ENCODE peak calls at places on chromosomes 5 and 9, in nine cellular contexts. One of them, this sample, is unnamed.

GRCh38 chr9:129111762-129112151 is 542 bp downstream of the PTPA start:
- DNase-seq in WTC11: peak
- DNase-seq in activated naive CD8-positive, alpha-beta T cell treated with anti-CD3 and anti-CD28 coated beads, Interleukin-2, amount 50 U/mL, for 24 hours: peak
- DNase-seq in HEK293T: peak
- DNase-seq in iPS DF 19.7: no peak
- DNase-seq in sigmoid colon: no peak
- DNase-seq in Right ventricle myocardium superior: peak
- DNase-seq in Ammon's horn: peak
- DNase-seq in A172: peak
- DNase-seq in this sample: no peak

GRCh38 chr5:113123563-113123962 is 147.0 kb downstream of the DCP2 start:
- DNase-seq in WTC11: no peak
- DNase-seq in activated naive CD8-positive, alpha-beta T cell treated with anti-CD3 and anti-CD28 coated beads, Interleukin-2, amount 50 U/mL, for 24 hours: no peak
- DNase-seq in HEK293T: peak
- DNase-seq in iPS DF 19.7: peak
- DNase-seq in sigmoid colon: no peak
- DNase-seq in Right ventricle myocardium superior: no peak
- DNase-seq in Ammon's horn: no peak
- DNase-seq in A172: peak
- DNase-seq in this sample: no peak

GRCh38 chr9:19381656-19382055 is 1.6 kb upstream of the RPS6 start:
- DNase-seq in WTC11: no peak
- DNase-seq in activated naive CD8-positive, alpha-beta T cell treated with anti-CD3 and anti-CD28 coated beads, Interleukin-2, amount 50 U/mL, for 24 hours: no peak
- DNase-seq in HEK293T: no peak
- DNase-seq in iPS DF 19.7: no peak
- DNase-seq in sigmoid colon: no peak
- DNase-seq in Right ventricle myocardium superior: no peak
- DNase-seq in Ammon's horn: no peak
- DNase-seq in A172: no peak
- DNase-seq in this sample: no peak

GRCh38 chr5:76544268-76544926 is 78.8 kb downstream of the F2RL2 start:
- DNase-seq in WTC11: peak
- DNase-seq in activated naive CD8-positive, alpha-beta T cell treated with anti-CD3 and anti-CD28 coated beads, Interleukin-2, amount 50 U/mL, for 24 hours: peak
- DNase-seq in HEK293T: peak
- DNase-seq in iPS DF 19.7: no peak
- DNase-seq in sigmoid colon: no peak
- DNase-seq in Right ventricle myocardium superior: no peak
- DNase-seq in Ammon's horn: peak
- DNase-seq in A172: peak
- DNase-seq in this sample: peak

GRCh38 chr5:42015681-42016080 is 90.6 kb downstream of the FBXO4 start:
- DNase-seq in WTC11: no peak
- DNase-seq in activated naive CD8-positive, alpha-beta T cell treated with anti-CD3 and anti-CD28 coated beads, Interleukin-2, amount 50 U/mL, for 24 hours: no peak
- DNase-seq in HEK293T: no peak
- DNase-seq in iPS DF 19.7: no peak
- DNase-seq in sigmoid colon: no peak
- DNase-seq in Right ventricle myocardium superior: no peak
- DNase-seq in Ammon's horn: no peak
- DNase-seq in A172: no peak
- DNase-seq in this sample: no peak

GRCh38 chr9:88852794-88853193 is 138.5 kb upstream of the S1PR3 start:
- DNase-seq in WTC11: no peak
- DNase-seq in activated naive CD8-positive, alpha-beta T cell treated with anti-CD3 and anti-CD28 coated beads, Interleukin-2, amount 50 U/mL, for 24 hours: no peak
- DNase-seq in HEK293T: no peak
- DNase-seq in iPS DF 19.7: no peak
- DNase-seq in sigmoid colon: no peak
- DNase-seq in Right ventricle myocardium superior: no peak
- DNase-seq in Ammon's horn: no peak
- DNase-seq in A172: peak
- DNase-seq in this sample: no peak

GRCh38 chr9:109922617-109923260 is 142.7 kb downstream of the PALM2AKAP2 start:
- DNase-seq in WTC11: no peak
- DNase-seq in activated naive CD8-positive, alpha-beta T cell treated with anti-CD3 and anti-CD28 coated beads, Interleukin-2, amount 50 U/mL, for 24 hours: no peak
- DNase-seq in HEK293T: no peak
- DNase-seq in iPS DF 19.7: no peak
- DNase-seq in sigmoid colon: no peak
- DNase-seq in Right ventricle myocardium superior: no peak
- DNase-seq in Ammon's horn: no peak
- DNase-seq in A172: no peak
- DNase-seq in this sample: no peak

GRCh38 chr5:168089201-168089887 is 202.1 kb upstream of the WWC1 start:
- DNase-seq in WTC11: no peak
- DNase-seq in activated naive CD8-positive, alpha-beta T cell treated with anti-CD3 and anti-CD28 coated beads, Interleukin-2, amount 50 U/mL, for 24 hours: no peak
- DNase-seq in HEK293T: no peak
- DNase-seq in iPS DF 19.7: no peak
- DNase-seq in sigmoid colon: no peak
- DNase-seq in Right ventricle myocardium superior: no peak
- DNase-seq in Ammon's horn: no peak
- DNase-seq in A172: no peak
- DNase-seq in this sample: no peak

GRCh38 chr5:91469517-91470165 is 86.5 kb upstream of the ARRDC3 start:
- DNase-seq in WTC11: no peak
- DNase-seq in activated naive CD8-positive, alpha-beta T cell treated with anti-CD3 and anti-CD28 coated beads, Interleukin-2, amount 50 U/mL, for 24 hours: no peak
- DNase-seq in HEK293T: no peak
- DNase-seq in iPS DF 19.7: no peak
- DNase-seq in sigmoid colon: no peak
- DNase-seq in Right ventricle myocardium superior: no peak
- DNase-seq in Ammon's horn: peak
- DNase-seq in A172: peak
- DNase-seq in this sample: no peak

GRCh38 chr5:139636207-139636792 is 11.8 kb upstream of the CXXC5 start:
- DNase-seq in WTC11: no peak
- DNase-seq in activated naive CD8-positive, alpha-beta T cell treated with anti-CD3 and anti-CD28 coated beads, Interleukin-2, amount 50 U/mL, for 24 hours: peak
- DNase-seq in HEK293T: no peak
- DNase-seq in iPS DF 19.7: no peak
- DNase-seq in sigmoid colon: no peak
- DNase-seq in Right ventricle myocardium superior: no peak
- DNase-seq in Ammon's horn: no peak
- DNase-seq in A172: no peak
- DNase-seq in this sample: peak

GRCh38 chr5:74673011-74673790 is 11.8 kb upstream of the HEXB start:
- DNase-seq in WTC11: no peak
- DNase-seq in activated naive CD8-positive, alpha-beta T cell treated with anti-CD3 and anti-CD28 coated beads, Interleukin-2, amount 50 U/mL, for 24 hours: no peak
- DNase-seq in HEK293T: no peak
- DNase-seq in iPS DF 19.7: no peak
- DNase-seq in sigmoid colon: no peak
- DNase-seq in Right ventricle myocardium superior: no peak
- DNase-seq in Ammon's horn: peak
- DNase-seq in A172: peak
- DNase-seq in this sample: no peak

GRCh38 chr9:91733006-91733624 is 216.9 kb downstream of the ROR2 start:
- DNase-seq in WTC11: no peak
- DNase-seq in activated naive CD8-positive, alpha-beta T cell treated with anti-CD3 and anti-CD28 coated beads, Interleukin-2, amount 50 U/mL, for 24 hours: no peak
- DNase-seq in HEK293T: no peak
- DNase-seq in iPS DF 19.7: no peak
- DNase-seq in sigmoid colon: no peak
- DNase-seq in Right ventricle myocardium superior: no peak
- DNase-seq in Ammon's horn: no peak
- DNase-seq in A172: no peak
- DNase-seq in this sample: no peak

GRCh38 chr9:134178781-134179551 is 14.6 kb upstream of the RNU6ATAC start:
- DNase-seq in WTC11: no peak
- DNase-seq in activated naive CD8-positive, alpha-beta T cell treated with anti-CD3 and anti-CD28 coated beads, Interleukin-2, amount 50 U/mL, for 24 hours: no peak
- DNase-seq in HEK293T: no peak
- DNase-seq in iPS DF 19.7: no peak
- DNase-seq in sigmoid colon: peak
- DNase-seq in Right ventricle myocardium superior: peak
- DNase-seq in Ammon's horn: no peak
- DNase-seq in A172: peak
- DNase-seq in this sample: no peak

GRCh38 chr5:124438390-124439380 is 307.8 kb downstream of the ZNF608 start:
- DNase-seq in WTC11: peak
- DNase-seq in activated naive CD8-positive, alpha-beta T cell treated with anti-CD3 and anti-CD28 coated beads, Interleukin-2, amount 50 U/mL, for 24 hours: no peak
- DNase-seq in HEK293T: no peak
- DNase-seq in iPS DF 19.7: peak
- DNase-seq in sigmoid colon: no peak
- DNase-seq in Right ventricle myocardium superior: peak
- DNase-seq in Ammon's horn: peak
- DNase-seq in A172: no peak
- DNase-seq in this sample: no peak

GRCh38 chr5:124692324-124692723 is 54.1 kb downstream of the ZNF608 start:
- DNase-seq in WTC11: no peak
- DNase-seq in activated naive CD8-positive, alpha-beta T cell treated with anti-CD3 and anti-CD28 coated beads, Interleukin-2, amount 50 U/mL, for 24 hours: no peak
- DNase-seq in HEK293T: no peak
- DNase-seq in iPS DF 19.7: no peak
- DNase-seq in sigmoid colon: no peak
- DNase-seq in Right ventricle myocardium superior: no peak
- DNase-seq in Ammon's horn: no peak
- DNase-seq in A172: peak
- DNase-seq in this sample: no peak

GRCh38 chr5:67206381-67207328 is 10.1 kb upstream of the CD180 start:
- DNase-seq in WTC11: no peak
- DNase-seq in activated naive CD8-positive, alpha-beta T cell treated with anti-CD3 and anti-CD28 coated beads, Interleukin-2, amount 50 U/mL, for 24 hours: peak
- DNase-seq in HEK293T: no peak
- DNase-seq in iPS DF 19.7: no peak
- DNase-seq in sigmoid colon: peak
- DNase-seq in Right ventricle myocardium superior: no peak
- DNase-seq in Ammon's horn: no peak
- DNase-seq in A172: peak
- DNase-seq in this sample: peak

GRCh38 chr9:121720992-121721350 is 69.5 kb downstream of the DAB2IP start:
- DNase-seq in WTC11: no peak
- DNase-seq in activated naive CD8-positive, alpha-beta T cell treated with anti-CD3 and anti-CD28 coated beads, Interleukin-2, amount 50 U/mL, for 24 hours: no peak
- DNase-seq in HEK293T: no peak
- DNase-seq in iPS DF 19.7: no peak
- DNase-seq in sigmoid colon: no peak
- DNase-seq in Right ventricle myocardium superior: no peak
- DNase-seq in Ammon's horn: no peak
- DNase-seq in A172: no peak
- DNase-seq in this sample: no peak

GRCh38 chr5:173330151-173330855 is 2.1 kb upstream of the STC2 start:
- DNase-seq in WTC11: no peak
- DNase-seq in activated naive CD8-positive, alpha-beta T cell treated with anti-CD3 and anti-CD28 coated beads, Interleukin-2, amount 50 U/mL, for 24 hours: no peak
- DNase-seq in HEK293T: no peak
- DNase-seq in iPS DF 19.7: no peak
- DNase-seq in sigmoid colon: no peak
- DNase-seq in Right ventricle myocardium superior: no peak
- DNase-seq in Ammon's horn: no peak
- DNase-seq in A172: no peak
- DNase-seq in this sample: no peak

GRCh38 chr5:98031926-98032325 is 741.5 kb upstream of the RGMB start:
- DNase-seq in WTC11: no peak
- DNase-seq in activated naive CD8-positive, alpha-beta T cell treated with anti-CD3 and anti-CD28 coated beads, Interleukin-2, amount 50 U/mL, for 24 hours: no peak
- DNase-seq in HEK293T: no peak
- DNase-seq in iPS DF 19.7: no peak
- DNase-seq in sigmoid colon: no peak
- DNase-seq in Right ventricle myocardium superior: no peak
- DNase-seq in Ammon's horn: peak
- DNase-seq in A172: no peak
- DNase-seq in this sample: no peak

GRCh38 chr5:1310118-1310517 is 15.2 kb upstream of the TERT start:
- DNase-seq in WTC11: no peak
- DNase-seq in activated naive CD8-positive, alpha-beta T cell treated with anti-CD3 and anti-CD28 coated beads, Interleukin-2, amount 50 U/mL, for 24 hours: no peak
- DNase-seq in HEK293T: no peak
- DNase-seq in iPS DF 19.7: no peak
- DNase-seq in sigmoid colon: no peak
- DNase-seq in Right ventricle myocardium superior: no peak
- DNase-seq in Ammon's horn: no peak
- DNase-seq in A172: no peak
- DNase-seq in this sample: no peak

GRCh38 chr5:158910782-158911692 is 188.7 kb downstream of the EBF1 start:
- DNase-seq in WTC11: no peak
- DNase-seq in activated naive CD8-positive, alpha-beta T cell treated with anti-CD3 and anti-CD28 coated beads, Interleukin-2, amount 50 U/mL, for 24 hours: no peak
- DNase-seq in HEK293T: no peak
- DNase-seq in iPS DF 19.7: no peak
- DNase-seq in sigmoid colon: no peak
- DNase-seq in Right ventricle myocardium superior: no peak
- DNase-seq in Ammon's horn: no peak
- DNase-seq in A172: no peak
- DNase-seq in this sample: no peak

GRCh38 chr5:138177936-138178515 is 404 bp downstream of the BRD8 start:
- DNase-seq in WTC11: no peak
- DNase-seq in activated naive CD8-positive, alpha-beta T cell treated with anti-CD3 and anti-CD28 coated beads, Interleukin-2, amount 50 U/mL, for 24 hours: peak
- DNase-seq in HEK293T: peak
- DNase-seq in iPS DF 19.7: no peak
- DNase-seq in sigmoid colon: no peak
- DNase-seq in Right ventricle myocardium superior: peak
- DNase-seq in Ammon's horn: peak
- DNase-seq in A172: peak
- DNase-seq in this sample: no peak

GRCh38 chr5:151264113-151264512 is 11.1 kb downstream of the GM2A start:
- DNase-seq in WTC11: no peak
- DNase-seq in activated naive CD8-positive, alpha-beta T cell treated with anti-CD3 and anti-CD28 coated beads, Interleukin-2, amount 50 U/mL, for 24 hours: no peak
- DNase-seq in HEK293T: no peak
- DNase-seq in iPS DF 19.7: no peak
- DNase-seq in sigmoid colon: no peak
- DNase-seq in Right ventricle myocardium superior: no peak
- DNase-seq in Ammon's horn: no peak
- DNase-seq in A172: peak
- DNase-seq in this sample: no peak

GRCh38 chr9:26687421-26687820 is 205.2 kb downstream of the CAAP1 start:
- DNase-seq in WTC11: no peak
- DNase-seq in activated naive CD8-positive, alpha-beta T cell treated with anti-CD3 and anti-CD28 coated beads, Interleukin-2, amount 50 U/mL, for 24 hours: no peak
- DNase-seq in HEK293T: no peak
- DNase-seq in iPS DF 19.7: no peak
- DNase-seq in sigmoid colon: no peak
- DNase-seq in Right ventricle myocardium superior: no peak
- DNase-seq in Ammon's horn: peak
- DNase-seq in A172: peak
- DNase-seq in this sample: no peak

GRCh38 chr5:78647838-78648358 is 674 bp downstream of the LHFPL2 start:
- DNase-seq in WTC11: peak
- DNase-seq in activated naive CD8-positive, alpha-beta T cell treated with anti-CD3 and anti-CD28 coated beads, Interleukin-2, amount 50 U/mL, for 24 hours: no peak
- DNase-seq in HEK293T: peak
- DNase-seq in iPS DF 19.7: no peak
- DNase-seq in sigmoid colon: peak
- DNase-seq in Right ventricle myocardium superior: peak
- DNase-seq in Ammon's horn: peak
- DNase-seq in A172: peak
- DNase-seq in this sample: no peak

GRCh38 chr5:93243481-93243880 is 337.5 kb downstream of the NR2F1-AS1 start:
- DNase-seq in WTC11: no peak
- DNase-seq in activated naive CD8-positive, alpha-beta T cell treated with anti-CD3 and anti-CD28 coated beads, Interleukin-2, amount 50 U/mL, for 24 hours: no peak
- DNase-seq in HEK293T: no peak
- DNase-seq in iPS DF 19.7: no peak
- DNase-seq in sigmoid colon: no peak
- DNase-seq in Right ventricle myocardium superior: no peak
- DNase-seq in Ammon's horn: no peak
- DNase-seq in A172: no peak
- DNase-seq in this sample: no peak

GRCh38 chr5:139847790-139848507 is 52.3 kb downstream of the PSD2 start:
- DNase-seq in WTC11: peak
- DNase-seq in activated naive CD8-positive, alpha-beta T cell treated with anti-CD3 and anti-CD28 coated beads, Interleukin-2, amount 50 U/mL, for 24 hours: peak
- DNase-seq in HEK293T: peak
- DNase-seq in iPS DF 19.7: no peak
- DNase-seq in sigmoid colon: peak
- DNase-seq in Right ventricle myocardium superior: peak
- DNase-seq in Ammon's horn: peak
- DNase-seq in A172: no peak
- DNase-seq in this sample: peak

GRCh38 chr5:136082390-136083193 is 50.1 kb upstream of the SMAD5 start:
- DNase-seq in WTC11: peak
- DNase-seq in activated naive CD8-positive, alpha-beta T cell treated with anti-CD3 and anti-CD28 coated beads, Interleukin-2, amount 50 U/mL, for 24 hours: peak
- DNase-seq in HEK293T: peak
- DNase-seq in iPS DF 19.7: no peak
- DNase-seq in sigmoid colon: peak
- DNase-seq in Right ventricle myocardium superior: peak
- DNase-seq in Ammon's horn: peak
- DNase-seq in A172: peak
- DNase-seq in this sample: peak

GRCh38 chr5:43410414-43410813 is 1.8 kb downstream of the CCL28 start:
- DNase-seq in WTC11: no peak
- DNase-seq in activated naive CD8-positive, alpha-beta T cell treated with anti-CD3 and anti-CD28 coated beads, Interleukin-2, amount 50 U/mL, for 24 hours: no peak
- DNase-seq in HEK293T: no peak
- DNase-seq in iPS DF 19.7: no peak
- DNase-seq in sigmoid colon: no peak
- DNase-seq in Right ventricle myocardium superior: no peak
- DNase-seq in Ammon's horn: no peak
- DNase-seq in A172: no peak
- DNase-seq in this sample: no peak

GRCh38 chr5:88474574-88474973 is 205.9 kb upstream of the TMEM161B start:
- DNase-seq in WTC11: no peak
- DNase-seq in activated naive CD8-positive, alpha-beta T cell treated with anti-CD3 and anti-CD28 coated beads, Interleukin-2, amount 50 U/mL, for 24 hours: no peak
- DNase-seq in HEK293T: no peak
- DNase-seq in iPS DF 19.7: no peak
- DNase-seq in sigmoid colon: no peak
- DNase-seq in Right ventricle myocardium superior: no peak
- DNase-seq in Ammon's horn: peak
- DNase-seq in A172: no peak
- DNase-seq in this sample: no peak

GRCh38 chr9:133683494-133684460 is 47.6 kb downstream of the DBH start:
- DNase-seq in WTC11: no peak
- DNase-seq in activated naive CD8-positive, alpha-beta T cell treated with anti-CD3 and anti-CD28 coated beads, Interleukin-2, amount 50 U/mL, for 24 hours: peak
- DNase-seq in HEK293T: no peak
- DNase-seq in iPS DF 19.7: no peak
- DNase-seq in sigmoid colon: no peak
- DNase-seq in Right ventricle myocardium superior: peak
- DNase-seq in Ammon's horn: no peak
- DNase-seq in A172: no peak
- DNase-seq in this sample: peak

This sample was measured in CD4-positive, alpha-beta T cell.